ENCODE peak calls at places on chromosomes 3 and 15, in five cellular contexts. One of them, this sample, is unnamed.

GRCh38 chr15:43118276-43118675 is 12.4 kb upstream of the UBR1 start:
- DNase-seq in PC-3: no peak
- DNase-seq in IMR-90: no peak
- DNase-seq in HCT116: no peak
- DNase-seq in GM23248: no peak
- DNase-seq in this sample: no peak

GRCh38 chr3:164018500-164018899 is 1059.8 kb downstream of the SI start:
- DNase-seq in GM23248: no peak
- DNase-seq in PC-3: no peak
- DNase-seq in IMR-90: no peak
- DNase-seq in HCT116: no peak
- DNase-seq in this sample: no peak

GRCh38 chr3:178703268-178703975 is 167.2 kb downstream of the KCNMB2 start:
- DNase-seq in GM23248: peak
- DNase-seq in PC-3: peak
- DNase-seq in HCT116: no peak
- DNase-seq in IMR-90: peak
- DNase-seq in this sample: peak

GRCh38 chr3:65951836-65952505 is 86.7 kb downstream of the MAGI1 start:
- DNase-seq in HCT116: peak
- DNase-seq in GM23248: no peak
- DNase-seq in IMR-90: peak
- DNase-seq in PC-3: peak
- DNase-seq in this sample: no peak

GRCh38 chr3:36446230-36446629 is 65.9 kb downstream of the STAC start:
- DNase-seq in IMR-90: no peak
- DNase-seq in GM23248: peak
- DNase-seq in PC-3: peak
- DNase-seq in HCT116: no peak
- DNase-seq in this sample: no peak

GRCh38 chr15:81003023-81003350 is 2.3 kb downstream of the TLNRD1 start:
- DNase-seq in GM23248: no peak
- DNase-seq in PC-3: no peak
- DNase-seq in HCT116: no peak
- DNase-seq in IMR-90: no peak
- DNase-seq in this sample: no peak

GRCh38 chr3:25094932-25095690 is 333.0 kb upstream of the RARB start:
- DNase-seq in HCT116: no peak
- DNase-seq in IMR-90: no peak
- DNase-seq in PC-3: no peak
- DNase-seq in GM23248: no peak
- DNase-seq in this sample: peak

GRCh38 chr15:64697911-64698369 is 77.4 kb downstream of the RBPMS2 start:
- DNase-seq in HCT116: no peak
- DNase-seq in PC-3: peak
- DNase-seq in GM23248: peak
- DNase-seq in IMR-90: peak
- DNase-seq in this sample: peak

GRCh38 chr15:59556405-59556804 is 55.2 kb upstream of the GCNT3 start:
- DNase-seq in IMR-90: no peak
- DNase-seq in HCT116: no peak
- DNase-seq in PC-3: no peak
- DNase-seq in GM23248: peak
- DNase-seq in this sample: peak

GRCh38 chr3:194680888-194681615 is 4.6 kb upstream of the FAM43A start:
- DNase-seq in PC-3: no peak
- DNase-seq in IMR-90: no peak
- DNase-seq in HCT116: no peak
- DNase-seq in GM23248: no peak
- DNase-seq in this sample: no peak

GRCh38 chr3:152272771-152273242 is 4.1 kb downstream of the MBNL1 start:
- DNase-seq in IMR-90: peak
- DNase-seq in GM23248: peak
- DNase-seq in HCT116: no peak
- DNase-seq in PC-3: peak
- DNase-seq in this sample: peak

GRCh38 chr3:124845406-124845805 is 41.8 kb downstream of the ITGB5 start:
- DNase-seq in GM23248: peak
- DNase-seq in IMR-90: peak
- DNase-seq in HCT116: no peak
- DNase-seq in PC-3: peak
- DNase-seq in this sample: peak

GRCh38 chr3:63934484-63934883 is 22.3 kb upstream of the SCAANT1 start:
- DNase-seq in HCT116: no peak
- DNase-seq in IMR-90: no peak
- DNase-seq in PC-3: no peak
- DNase-seq in GM23248: no peak
- DNase-seq in this sample: no peak

GRCh38 chr3:99938270-99938955 is 120.8 kb downstream of the CMSS1 start:
- DNase-seq in HCT116: no peak
- DNase-seq in PC-3: no peak
- DNase-seq in GM23248: peak
- DNase-seq in IMR-90: peak
- DNase-seq in this sample: no peak

GRCh38 chr3:94429517-94429916 is 366.7 kb downstream of the NSUN3 start:
- DNase-seq in HCT116: no peak
- DNase-seq in PC-3: peak
- DNase-seq in GM23248: no peak
- DNase-seq in IMR-90: peak
- DNase-seq in this sample: no peak

GRCh38 chr3:114420072-114420471 is 126.2 kb downstream of the TIGIT start:
- DNase-seq in HCT116: no peak
- DNase-seq in PC-3: no peak
- DNase-seq in GM23248: no peak
- DNase-seq in IMR-90: no peak
- DNase-seq in this sample: peak

GRCh38 chr3:188280627-188281026 is 126.7 kb downstream of the LPP start:
- DNase-seq in PC-3: peak
- DNase-seq in HCT116: no peak
- DNase-seq in GM23248: no peak
- DNase-seq in IMR-90: peak
- DNase-seq in this sample: no peak

GRCh38 chr3:39941941-39942340 is 132.5 kb downstream of the MYRIP start:
- DNase-seq in IMR-90: no peak
- DNase-seq in HCT116: no peak
- DNase-seq in PC-3: no peak
- DNase-seq in GM23248: no peak
- DNase-seq in this sample: no peak

GRCh38 chr15:28125673-28126651 is 26.8 kb upstream of the OCA2 start:
- DNase-seq in GM23248: peak
- DNase-seq in PC-3: peak
- DNase-seq in IMR-90: peak
- DNase-seq in HCT116: peak
- DNase-seq in this sample: peak

GRCh38 chr15:75355369-75355768 is 8.5 kb downstream of the NEIL1 start:
- DNase-seq in IMR-90: no peak
- DNase-seq in PC-3: no peak
- DNase-seq in GM23248: no peak
- DNase-seq in HCT116: no peak
- DNase-seq in this sample: no peak

GRCh38 chr3:176183181-176183580 is 1014.1 kb downstream of the TBL1XR1 start:
- DNase-seq in IMR-90: no peak
- DNase-seq in GM23248: no peak
- DNase-seq in PC-3: no peak
- DNase-seq in HCT116: no peak
- DNase-seq in this sample: no peak

GRCh38 chr3:187368251-187368733 is at the start of gene RTP4:
- DNase-seq in PC-3: peak
- DNase-seq in GM23248: peak
- DNase-seq in HCT116: no peak
- DNase-seq in IMR-90: peak
- DNase-seq in this sample: peak

GRCh38 chr3:9130318-9131110 is 118.9 kb downstream of the SRGAP3 start:
- DNase-seq in GM23248: no peak
- DNase-seq in PC-3: no peak
- DNase-seq in HCT116: no peak
- DNase-seq in IMR-90: no peak
- DNase-seq in this sample: no peak

GRCh38 chr3:159458982-159459381 is 529.7 kb upstream of the IL12A start:
- DNase-seq in HCT116: no peak
- DNase-seq in IMR-90: no peak
- DNase-seq in PC-3: no peak
- DNase-seq in GM23248: peak
- DNase-seq in this sample: no peak

GRCh38 chr15:99726333-99726732 is 6.9 kb downstream of the LYSMD4 start:
- DNase-seq in PC-3: no peak
- DNase-seq in IMR-90: no peak
- DNase-seq in GM23248: no peak
- DNase-seq in HCT116: no peak
- DNase-seq in this sample: no peak

GRCh38 chr15:38440353-38441129 is 13.4 kb upstream of the FAM98B start:
- DNase-seq in HCT116: peak
- DNase-seq in IMR-90: peak
- DNase-seq in GM23248: peak
- DNase-seq in PC-3: peak
- DNase-seq in this sample: peak

GRCh38 chr15:31357148-31357547 is 30.5 kb downstream of the KLF13 start:
- DNase-seq in HCT116: no peak
- DNase-seq in GM23248: no peak
- DNase-seq in PC-3: no peak
- DNase-seq in IMR-90: no peak
- DNase-seq in this sample: no peak

GRCh38 chr15:88113909-88114308 is 142.6 kb downstream of the NTRK3 start:
- DNase-seq in HCT116: no peak
- DNase-seq in PC-3: no peak
- DNase-seq in IMR-90: no peak
- DNase-seq in GM23248: peak
- DNase-seq in this sample: no peak

GRCh38 chr3:50226888-50227389 is 9.1 kb upstream of the GNAI2 start:
- DNase-seq in GM23248: peak
- DNase-seq in HCT116: peak
- DNase-seq in IMR-90: no peak
- DNase-seq in PC-3: peak
- DNase-seq in this sample: peak

GRCh38 chr3:38459499-38460048 is 5.9 kb downstream of the ACVR2B start:
- DNase-seq in GM23248: no peak
- DNase-seq in IMR-90: no peak
- DNase-seq in PC-3: no peak
- DNase-seq in HCT116: no peak
- DNase-seq in this sample: no peak

GRCh38 chr15:82709421-82710207 is at the start of gene AP3B2:
- DNase-seq in IMR-90: peak
- DNase-seq in GM23248: peak
- DNase-seq in PC-3: peak
- DNase-seq in HCT116: no peak
- DNase-seq in this sample: peak

GRCh38 chr15:72916939-72917338 is 133.4 kb upstream of the ADPGK start:
- DNase-seq in PC-3: peak
- DNase-seq in HCT116: no peak
- DNase-seq in GM23248: no peak
- DNase-seq in IMR-90: no peak
- DNase-seq in this sample: no peak

GRCh38 chr3:24197809-24198208 is 252.7 kb downstream of the NR1D2 start:
- DNase-seq in GM23248: no peak
- DNase-seq in IMR-90: no peak
- DNase-seq in HCT116: no peak
- DNase-seq in PC-3: peak
- DNase-seq in this sample: no peak

GRCh38 chr15:40650479-40650878 is 44.5 kb upstream of the RAD51 start:
- DNase-seq in GM23248: no peak
- DNase-seq in PC-3: no peak
- DNase-seq in IMR-90: no peak
- DNase-seq in HCT116: no peak
- DNase-seq in this sample: no peak

GRCh38 chr3:195249057-195249770 is 21.7 kb downstream of the XXYLT1 start:
- DNase-seq in IMR-90: no peak
- DNase-seq in GM23248: no peak
- DNase-seq in PC-3: no peak
- DNase-seq in HCT116: no peak
- DNase-seq in this sample: no peak

GRCh38 chr3:172159962-172160538 is 120.7 kb downstream of the FNDC3B start:
- DNase-seq in GM23248: peak
- DNase-seq in HCT116: no peak
- DNase-seq in IMR-90: no peak
- DNase-seq in PC-3: no peak
- DNase-seq in this sample: peak
- H3K9ac ChIP-seq in GM23248: peak
- H3K9ac ChIP-seq in HCT116: no peak
- H3K9ac ChIP-seq in IMR-90: no peak
- H3K9ac ChIP-seq in PC-3: no peak
- H3K9ac ChIP-seq in this sample: no peak

GRCh38 chr3:184568918-184569829 is 7.6 kb downstream of the EPHB3 start:
- DNase-seq in PC-3: peak
- DNase-seq in HCT116: no peak
- DNase-seq in IMR-90: peak
- DNase-seq in GM23248: peak
- DNase-seq in this sample: peak
- H3K4me3 ChIP-seq in PC-3: peak
- H3K4me3 ChIP-seq in HCT116: peak
- H3K4me3 ChIP-seq in IMR-90: peak
- H3K4me3 ChIP-seq in GM23248: peak
- H3K4me3 ChIP-seq in this sample: peak

GRCh38 chr3:17639765-17640164 is 102.7 kb downstream of the TBC1D5 start:
- DNase-seq in PC-3: peak
- DNase-seq in GM23248: peak
- DNase-seq in IMR-90: peak
- DNase-seq in HCT116: peak
- DNase-seq in this sample: peak
- H3K9ac ChIP-seq in PC-3: no peak
- H3K9ac ChIP-seq in GM23248: peak
- H3K9ac ChIP-seq in IMR-90: no peak
- H3K9ac ChIP-seq in HCT116: peak
- H3K9ac ChIP-seq in this sample: peak

GRCh38 chr15:77503240-77503639 is 82.6 kb downstream of the HMG20A start:
- DNase-seq in GM23248: no peak
- DNase-seq in IMR-90: no peak
- DNase-seq in PC-3: peak
- DNase-seq in HCT116: no peak
- DNase-seq in this sample: no peak

GRCh38 chr15:77504310-77504709 is 83.6 kb downstream of the HMG20A start:
- DNase-seq in IMR-90: no peak
- DNase-seq in HCT116: no peak
- DNase-seq in GM23248: no peak
- DNase-seq in PC-3: no peak
- DNase-seq in this sample: no peak

GRCh38 chr15:77503764-77504163 is 83.1 kb downstream of the HMG20A start:
- DNase-seq in HCT116: no peak
- DNase-seq in PC-3: no peak
- DNase-seq in IMR-90: no peak
- DNase-seq in GM23248: no peak
- DNase-seq in this sample: no peak

GRCh38 chr15:77505556-77505955 is 84.9 kb downstream of the HMG20A start:
- DNase-seq in GM23248: no peak
- DNase-seq in IMR-90: no peak
- DNase-seq in PC-3: no peak
- DNase-seq in HCT116: no peak
- DNase-seq in this sample: no peak

DNA sequence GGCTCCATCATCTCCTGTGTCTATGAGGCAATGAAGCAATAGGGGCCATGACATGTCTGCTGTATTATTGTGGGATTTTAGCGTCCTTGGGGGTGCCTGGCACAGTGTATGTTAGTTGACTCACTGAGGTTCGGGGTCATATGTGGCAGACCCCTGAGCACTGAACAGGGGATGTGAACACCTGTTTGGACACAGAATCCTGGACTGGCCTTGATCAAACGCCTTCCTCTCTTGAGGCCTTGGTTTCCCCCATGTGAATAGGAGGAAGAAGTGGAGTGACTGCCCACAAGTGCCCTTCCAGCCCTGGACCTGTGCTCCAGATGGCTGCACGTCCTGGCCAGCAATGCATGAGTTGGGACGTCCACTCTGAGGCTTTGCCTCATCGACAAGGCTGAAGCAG is 84.2 kb downstream of the HMG20A start:
- DNase-seq in HCT116: no peak
- DNase-seq in IMR-90: no peak
- DNase-seq in GM23248: no peak
- DNase-seq in PC-3: no peak
- DNase-seq in this sample: no peak
- H3K4me3 ChIP-seq in HCT116: no peak
- H3K4me3 ChIP-seq in IMR-90: no peak
- H3K4me3 ChIP-seq in GM23248: no peak
- H3K4me3 ChIP-seq in PC-3: no peak
- H3K4me3 ChIP-seq in this sample: no peak

This sample was measured in adipocyte.